ENCODE peak calls at places on chromosome 5, in four cellular contexts. One of them, this sample, is unnamed.

GRCh38 chr5:106493910-106494309 is 1176.8 kb downstream of the EFNA5 start:
- DNase-seq in K562: no peak
- DNase-seq in GM12878: no peak
- DNase-seq in HepG2: no peak
- DNase-seq in this sample: no peak

GRCh38 chr5:136157514-136157913 is 24.9 kb downstream of the SMAD5 start:
- DNase-seq in K562: no peak
- DNase-seq in HepG2: no peak
- DNase-seq in GM12878: no peak
- DNase-seq in this sample: no peak

GRCh38 chr5:131545856-131546255 is 89.2 kb downstream of the RAPGEF6 start:
- DNase-seq in K562: no peak
- DNase-seq in GM12878: no peak
- DNase-seq in HepG2: no peak
- DNase-seq in this sample: no peak

GRCh38 chr5:77302247-77302646 is 91.8 kb downstream of the PDE8B start:
- DNase-seq in HepG2: no peak
- DNase-seq in GM12878: no peak
- DNase-seq in K562: no peak
- DNase-seq in this sample: peak; percentile 18

GRCh38 chr5:171422902-171423663 is 3.6 kb downstream of the FGF18 start:
- DNase-seq in GM12878: no peak
- DNase-seq in HepG2: no peak
- DNase-seq in K562: no peak
- DNase-seq in this sample: peak; percentile 24

GRCh38 chr5:147403659-147404640 is 105.9 kb downstream of the DPYSL3 start:
- DNase-seq in HepG2: no peak
- DNase-seq in GM12878: peak; percentile 63
- DNase-seq in K562: no peak
- DNase-seq in this sample: no peak

GRCh38 chr5:20323323-20323722 is 335.3 kb upstream of the CDH18 start:
- DNase-seq in GM12878: no peak
- DNase-seq in HepG2: no peak
- DNase-seq in K562: no peak
- DNase-seq in this sample: no peak

GRCh38 chr5:131367219-131367860 is 103.5 kb downstream of the CDC42SE2 start:
- DNase-seq in GM12878: no peak
- DNase-seq in HepG2: no peak
- DNase-seq in K562: no peak
- DNase-seq in this sample: no peak

GRCh38 chr5:120457839-120458507 is 6.1 kb upstream of the PRR16 start:
- DNase-seq in K562: peak; percentile 71
- DNase-seq in GM12878: peak; percentile 85
- DNase-seq in HepG2: peak; percentile 46
- DNase-seq in this sample: no peak

GRCh38 chr5:164346785-164347630 is 841.6 kb downstream of the MAT2B start:
- DNase-seq in GM12878: no peak
- DNase-seq in HepG2: no peak
- DNase-seq in K562: peak; percentile 79
- DNase-seq in this sample: no peak

GRCh38 chr5:111116550-111116949 is 24.4 kb downstream of the WDR36 start:
- DNase-seq in GM12878: no peak
- DNase-seq in K562: no peak
- DNase-seq in HepG2: no peak
- DNase-seq in this sample: no peak

GRCh38 chr5:89260254-89260653 is 377.3 kb upstream of the MEF2C start:
- DNase-seq in HepG2: no peak
- DNase-seq in GM12878: no peak
- DNase-seq in K562: no peak
- DNase-seq in this sample: no peak

DNA sequence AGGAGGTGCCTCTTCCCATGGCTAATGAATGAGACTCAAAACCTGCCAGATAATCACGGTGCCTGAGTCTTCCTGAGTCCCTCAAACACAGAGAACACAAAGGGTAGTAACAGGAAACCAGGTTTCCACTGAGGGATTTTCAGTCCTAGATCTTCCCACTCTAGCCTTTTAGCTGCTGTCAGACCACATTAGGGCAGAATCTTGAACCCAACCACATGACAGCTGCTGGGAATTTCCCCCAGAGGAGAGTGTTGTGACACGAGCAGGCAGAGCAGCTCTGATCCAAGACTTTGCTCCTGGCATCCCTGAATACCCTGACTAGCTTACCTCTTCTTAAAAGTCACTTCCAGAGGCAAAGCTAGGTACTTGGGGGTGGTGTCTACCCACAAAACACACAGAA is 28.3 kb upstream of the HSPA9 start:
- DNase-seq in HepG2: no peak
- DNase-seq in K562: no peak
- DNase-seq in GM12878: peak; percentile 58
- DNase-seq in this sample: no peak
- TF ChIP-seq NFIC in HepG2: no peak
- TF ChIP-seq NFIC in K562: no peak
- TF ChIP-seq NFIC in GM12878: peak; percentile 62
- TF ChIP-seq NFIC in this sample: no peak

DNA sequence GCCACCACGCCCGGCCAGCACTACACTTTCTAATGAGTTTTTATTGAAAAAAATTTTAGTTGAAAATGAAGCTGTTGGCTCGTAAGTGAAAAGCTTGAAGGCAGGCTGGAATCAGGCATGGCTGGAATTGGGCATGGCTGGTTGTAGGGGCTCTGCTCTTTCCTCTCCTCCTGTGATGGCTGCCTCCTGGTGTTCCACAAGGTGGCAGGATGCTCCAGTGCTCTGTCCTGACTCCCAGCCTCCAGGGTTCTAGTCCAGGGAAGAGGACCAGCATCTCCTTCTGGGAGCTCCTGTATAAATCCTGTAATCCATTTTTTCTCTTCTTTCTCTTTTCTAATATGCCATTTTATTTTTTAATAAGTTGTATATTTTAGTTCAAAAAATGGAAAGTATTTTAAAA is 57.2 kb upstream of the DHFR start:
- DNase-seq in K562: peak; percentile 30
- DNase-seq in GM12878: no peak
- DNase-seq in HepG2: peak; percentile 44
- DNase-seq in this sample: peak; percentile 58
- TF ChIP-seq NFIC in K562: no peak
- TF ChIP-seq NFIC in GM12878: no peak
- TF ChIP-seq NFIC in HepG2: no peak
- TF ChIP-seq NFIC in this sample: no peak

DNA sequence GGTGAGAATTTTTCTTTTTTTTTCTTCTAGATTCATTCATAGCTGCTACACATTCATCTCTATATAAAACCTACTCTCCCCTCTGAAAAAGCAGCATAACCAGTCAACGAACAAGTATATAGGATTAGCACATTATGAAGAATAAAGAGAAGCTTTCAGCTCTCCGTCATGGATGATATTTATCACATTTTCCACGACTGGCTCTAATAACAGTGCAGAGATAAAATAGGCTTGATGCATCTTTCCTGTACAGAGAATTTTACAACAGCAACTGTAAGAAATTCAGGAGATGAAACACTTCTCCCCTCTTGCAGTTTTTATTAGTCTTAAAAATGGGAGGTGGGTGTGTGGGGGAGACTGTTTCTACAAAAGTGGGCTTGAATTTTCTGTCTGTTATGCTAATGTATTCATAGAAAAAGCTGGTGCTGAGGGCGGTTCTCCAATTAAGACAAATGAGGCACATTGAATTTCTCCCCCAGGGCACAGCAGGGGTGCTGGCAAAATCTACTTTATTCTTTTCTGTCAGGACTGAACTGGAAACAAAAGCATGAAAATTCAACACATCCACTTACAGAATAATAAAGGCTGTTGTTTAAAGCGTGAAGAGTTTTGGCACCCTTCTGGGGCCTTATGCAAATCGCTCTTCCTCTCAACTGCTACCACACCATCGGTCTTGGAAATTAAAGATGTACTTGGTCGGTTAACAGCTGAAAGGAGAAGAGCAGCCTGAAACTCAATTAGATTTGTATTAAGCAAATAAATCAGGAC is 233.9 kb upstream of the ZNF608 start:
- DNase-seq in HepG2: no peak
- DNase-seq in K562: no peak
- DNase-seq in GM12878: peak; percentile 48
- DNase-seq in this sample: peak; percentile 58
- TF ChIP-seq NFIC in HepG2: no peak
- TF ChIP-seq NFIC in K562: no peak
- TF ChIP-seq NFIC in GM12878: no peak
- TF ChIP-seq NFIC in this sample: no peak

GRCh38 chr5:61995486-61995885 is 310.5 kb upstream of the KIF2A start:
- DNase-seq in HepG2: no peak
- DNase-seq in GM12878: no peak
- DNase-seq in K562: no peak
- DNase-seq in this sample: peak; percentile 45

GRCh38 chr5:61991426-61991825 is 314.6 kb upstream of the KIF2A start:
- DNase-seq in GM12878: no peak
- DNase-seq in K562: no peak
- DNase-seq in HepG2: peak; percentile 1
- DNase-seq in this sample: no peak

GRCh38 chr5:61993446-61994017 is 312.5 kb upstream of the KIF2A start:
- DNase-seq in HepG2: no peak
- DNase-seq in GM12878: no peak
- DNase-seq in K562: no peak
- DNase-seq in this sample: no peak

GRCh38 chr5:61991861-61992260 is 314.1 kb upstream of the KIF2A start:
- DNase-seq in K562: no peak
- DNase-seq in HepG2: no peak
- DNase-seq in GM12878: no peak
- DNase-seq in this sample: no peak
- TF ChIP-seq NFIC in K562: no peak
- TF ChIP-seq NFIC in HepG2: no peak
- TF ChIP-seq NFIC in GM12878: no peak
- TF ChIP-seq NFIC in this sample: no peak

GRCh38 chr5:115386657-115387056 is 90.2 kb upstream of the CCDC112 start:
- DNase-seq in HepG2: no peak
- DNase-seq in K562: no peak
- DNase-seq in GM12878: no peak
- DNase-seq in this sample: no peak

GRCh38 chr5:115387816-115388215 is 91.4 kb upstream of the CCDC112 start:
- DNase-seq in GM12878: no peak
- DNase-seq in HepG2: no peak
- DNase-seq in K562: no peak
- DNase-seq in this sample: no peak

GRCh38 chr5:115391780-115392179 is 95.3 kb upstream of the CCDC112 start:
- DNase-seq in K562: no peak
- DNase-seq in HepG2: no peak
- DNase-seq in GM12878: no peak
- DNase-seq in this sample: no peak

GRCh38 chr5:115389799-115390382 is 93.4 kb upstream of the CCDC112 start:
- DNase-seq in HepG2: no peak
- DNase-seq in GM12878: no peak
- DNase-seq in K562: peak; percentile 20
- DNase-seq in this sample: no peak

DNA sequence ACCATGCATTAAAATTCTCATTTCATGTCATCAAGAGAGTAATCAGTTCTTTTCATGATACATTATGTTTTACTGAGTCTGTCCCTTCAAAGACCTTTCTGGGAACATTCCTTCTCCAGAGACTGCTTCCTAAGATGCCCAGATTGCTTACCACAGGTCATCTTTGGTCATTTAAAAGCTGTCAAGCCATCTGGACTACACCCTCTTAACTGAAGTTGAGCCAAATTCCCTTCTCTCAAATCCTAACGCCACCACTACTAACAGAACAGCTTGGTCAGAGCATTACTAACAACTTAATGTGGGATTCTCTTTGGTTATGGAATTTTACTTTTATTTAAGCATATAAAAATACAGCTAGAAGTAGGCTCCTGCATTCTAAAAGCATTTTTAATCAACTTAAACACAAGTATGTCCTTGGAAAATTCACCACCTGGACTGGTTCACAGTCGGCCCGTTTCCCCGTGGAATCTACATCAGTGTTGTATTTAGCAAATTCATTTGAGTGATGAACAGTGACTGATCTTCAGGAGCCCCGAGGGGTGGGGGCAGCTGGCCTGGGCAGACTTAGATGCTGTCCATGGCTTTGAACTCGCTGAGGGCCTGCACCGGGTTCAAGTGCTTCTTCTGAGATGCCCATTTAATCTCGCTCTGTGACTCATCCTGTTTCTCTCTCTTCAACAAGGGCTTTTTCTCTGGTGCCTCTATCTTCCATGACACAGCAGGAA is 92.8 kb upstream of the CCDC112 start:
- DNase-seq in HepG2: no peak
- DNase-seq in K562: no peak
- DNase-seq in GM12878: no peak
- DNase-seq in this sample: no peak
- TF ChIP-seq NFIC in HepG2: no peak
- TF ChIP-seq NFIC in K562: no peak
- TF ChIP-seq NFIC in GM12878: no peak
- TF ChIP-seq NFIC in this sample: no peak

DNA sequence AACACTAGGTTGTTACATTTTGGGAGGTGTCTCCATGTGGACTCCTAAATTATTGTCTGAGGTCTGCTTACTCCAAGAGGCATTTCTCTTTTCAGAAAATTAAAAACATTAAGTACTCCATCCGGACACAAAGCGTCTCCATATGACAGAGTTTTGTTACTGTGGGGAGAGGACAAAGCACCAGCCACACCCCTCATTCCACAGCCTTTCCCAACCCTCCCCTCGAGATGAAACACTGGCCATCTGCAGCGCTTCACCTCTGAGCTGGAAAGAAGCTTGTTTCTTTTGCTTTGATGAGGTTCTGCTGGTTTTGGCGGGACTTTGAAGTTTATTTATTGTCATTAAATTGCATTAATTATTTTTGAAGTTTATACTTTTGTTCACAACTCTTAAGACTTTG is 27.7 kb upstream of the NKD2 start:
- DNase-seq in K562: no peak
- DNase-seq in HepG2: no peak
- DNase-seq in GM12878: no peak
- DNase-seq in this sample: no peak
- TF ChIP-seq NFIC in K562: no peak
- TF ChIP-seq NFIC in HepG2: no peak
- TF ChIP-seq NFIC in GM12878: no peak
- TF ChIP-seq NFIC in this sample: no peak

This sample was measured in SK-N-SH.